ENCODE peak calls at places on chromosomes 12 and 14, in five cellular contexts. C, L, Q, J and X are unnamed samples.

GRCh38 chr12:6551063-6551461 is 4.8 kb downstream of the IFFO1 start:
- DNase-seq in C (peak), L (no peak), Q (no peak), J (peak), X (no peak)

GRCh38 chr14:98408713-98409112 is 863.3 kb downstream of the BCL11B start:
- DNase-seq in Q (no peak), J (no peak), L (no peak), C (no peak), X (peak)

GRCh38 chr12:62618319-62618718 is 151.7 kb downstream of the MON2 start:
- DNase-seq in Q (no peak), L (peak), C (no peak), J (no peak), X (no peak)

GRCh38 chr14:37970696-37971095 is 237.0 kb upstream of the SSTR1 start:
- DNase-seq in L (no peak), C (no peak), Q (no peak), J (no peak), X (no peak)

GRCh38 chr14:103998027-103998426 is 55.7 kb upstream of the RD3L start:
- DNase-seq in Q (no peak), J (no peak), C (no peak), L (no peak), X (no peak)

GRCh38 chr14:104145826-104146642 is 7.6 kb downstream of the KIF26A start:
- DNase-seq in L (no peak), J (no peak), Q (no peak), C (no peak), X (no peak)

GRCh38 chr12:114681149-114681849 is 2.7 kb downstream of the TBX3 start:
- DNase-seq in Q (no peak), J (peak), L (no peak), C (peak), X (no peak)

GRCh38 chr14:85752179-85752578 is 222.2 kb downstream of the FLRT2 start:
- DNase-seq in C (no peak), Q (no peak), L (peak), J (no peak), X (no peak)

GRCh38 chr12:54259194-54260011 is 20.5 kb downstream of the CBX5 start:
- DNase-seq in J (peak), Q (peak), L (peak), C (peak), X (peak)

GRCh38 chr14:73870525-73871235 is 16.0 kb upstream of the ZNF410 start:
- DNase-seq in Q (no peak), C (no peak), J (no peak), L (no peak), X (no peak)

GRCh38 chr12:54021432-54022013 is 6.7 kb upstream of the HOXC6 start:
- DNase-seq in L (peak), J (no peak), Q (no peak), C (peak), X (no peak)

GRCh38 chr12:26378721-26379120 is 183.3 kb downstream of the SSPN start:
- DNase-seq in C (no peak), Q (no peak), L (no peak), J (peak), X (no peak)

GRCh38 chr12:71780207-71780822 is 25.7 kb downstream of the RAB21 start:
- DNase-seq in C (peak), L (peak), Q (peak), J (peak), X (peak)

GRCh38 chr12:83114042-83114441 is 427.3 kb downstream of the TMTC2 start:
- DNase-seq in L (no peak), Q (no peak), C (no peak), J (no peak), X (no peak)

DNA sequence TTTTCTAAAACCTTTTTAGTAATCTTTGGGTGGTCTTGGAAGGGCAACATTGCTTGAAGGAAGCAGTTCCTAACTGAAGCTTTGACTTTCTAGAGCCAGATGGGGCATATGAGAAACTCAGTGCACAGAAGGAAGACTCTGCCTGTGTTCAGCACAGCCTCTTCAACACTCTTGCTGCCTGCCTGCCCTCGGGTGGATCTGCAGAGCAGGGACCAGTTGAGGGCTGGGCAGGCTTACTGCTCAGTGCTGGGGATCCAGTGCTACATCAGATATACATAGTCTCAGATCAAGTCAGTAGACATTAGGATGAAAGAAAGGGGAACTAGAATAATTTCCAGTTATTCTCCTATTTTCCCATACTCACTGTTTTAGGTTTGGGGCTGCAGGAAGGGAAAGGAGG is 29.5 kb upstream of the TMX1 start:
- DNase-seq in C (no peak), J (no peak), Q (no peak), L (no peak), X (no peak)
- TF ChIP-seq CTCF in C (no peak), J (no peak), Q (no peak), L (no peak), X (no peak)

GRCh38 chr12:20486233-20486632 is 117.9 kb downstream of the PDE3A start:
- DNase-seq in J (no peak), Q (no peak), C (peak), L (no peak), X (no peak)
- TF ChIP-seq CTCF in J (no peak), Q (no peak), C (peak), L (no peak), X (no peak)

GRCh38 chr12:7628401-7628961 is 37.2 kb downstream of the APOBEC1 start:
- DNase-seq in L (no peak), J (no peak), Q (no peak), C (no peak), X (no peak)
- TF ChIP-seq CTCF in L (no peak), J (no peak), Q (no peak), C (no peak), X (no peak)

DNA sequence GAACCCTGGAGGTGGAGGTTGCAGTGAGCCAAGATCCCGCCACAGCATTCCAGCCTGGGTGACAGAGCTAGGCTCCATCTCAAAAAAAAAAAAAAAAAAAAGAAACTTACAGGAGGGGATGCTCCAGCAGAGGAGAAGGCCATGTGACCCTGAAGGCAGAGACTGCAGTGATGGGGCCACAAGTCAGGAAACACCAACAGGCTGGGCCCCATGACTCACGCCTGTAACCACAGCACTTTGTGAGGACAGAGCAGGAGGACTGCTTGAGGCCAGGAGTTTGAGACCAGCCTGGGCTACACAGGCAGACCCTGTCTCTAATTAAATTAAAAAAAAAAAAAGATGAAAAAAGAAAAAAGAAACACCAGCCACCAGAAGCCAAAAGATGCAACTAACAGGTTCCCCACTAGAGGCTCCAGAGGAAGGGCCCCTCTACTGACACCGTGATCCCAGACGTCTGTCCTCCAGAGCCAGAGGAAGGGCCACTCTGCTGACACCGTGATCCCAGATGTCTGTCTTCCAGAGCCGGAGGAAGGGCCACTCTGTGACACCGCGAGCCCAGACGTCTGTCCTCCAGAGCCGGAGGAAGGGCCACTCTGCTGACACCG is 9.1 kb upstream of the GLT1D1 start:
- DNase-seq in C (no peak), Q (no peak), J (no peak), L (no peak), X (peak)
- TF ChIP-seq CTCF in C (no peak), Q (no peak), J (no peak), L (no peak), X (no peak)